ENCODE peak calls at places on chromosomes 7 and 10, in eight cellular contexts. M is fibroblast of lung, S is GM20000, F is HT1080, X is brain microvascular endothelial cell, B is NCI-H2081, C is mesendoderm, R is ascending aorta. Y is an unnamed sample.
A peak's percentile ranks its signal among the peaks of the same experiment; 100 is the strongest.

GRCh38 chr10:88913803-88914202 is 33.8 kb downstream of the STAMBPL1 start:
- DNase-seq in F (no peak), R (no peak), S (no peak), B (no peak), M (no peak), C (no peak), X (no peak), Y (no peak)

GRCh38 chr10:43320226-43320625 is 51.2 kb upstream of the FXYD4 start:
- DNase-seq in C (no peak), R (no peak), B (no peak), X (no peak), M (no peak), S (no peak), F (no peak), Y (no peak)

GRCh38 chr7:150971242-150972048 is 6.7 kb downstream of the KCNH2 start:
- DNase-seq in M (no peak), B (peak; percentile 82), C (no peak), R (no peak), F (no peak), X (no peak), S (no peak), Y (no peak)

GRCh38 chr10:112304460-112304859 is 21.3 kb downstream of the TECTB start:
- DNase-seq in B (no peak), S (no peak), X (no peak), C (no peak), M (no peak), F (no peak), R (no peak), Y (no peak)

GRCh38 chr7:117597755-117598154 is 117.9 kb downstream of the CFTR start:
- DNase-seq in R (no peak), B (no peak), S (peak; percentile 13), X (no peak), F (no peak), C (no peak), M (no peak), Y (no peak)

GRCh38 chr7:2478800-2479199 is 2.6 kb upstream of the GRIFIN start:
- DNase-seq in X (no peak), S (no peak), C (no peak), B (no peak), F (no peak), M (no peak), R (no peak), Y (no peak)

GRCh38 chr10:86964061-86964846 is 4.0 kb upstream of the ADIRF start:
- DNase-seq in X (no peak), F (no peak), S (no peak), C (no peak), R (no peak), M (no peak), B (no peak), Y (no peak)

GRCh38 chr10:28676297-28676967 is 889 bp upstream of the BAMBI start:
- DNase-seq in S (no peak), C (peak; percentile 97), B (no peak), X (no peak), R (no peak), F (no peak), M (no peak), Y (peak; percentile 53)

GRCh38 chr7:44077681-44078091 is 4.6 kb downstream of the POLM start:
- DNase-seq in X (no peak), F (no peak), C (no peak), M (no peak), S (no peak), B (no peak), R (no peak), Y (no peak)

GRCh38 chr10:97854735-97855134 is 5.1 kb downstream of the GOLGA7B start:
- DNase-seq in M (no peak), R (no peak), C (no peak), X (no peak), F (peak; percentile 44), S (no peak), B (no peak), Y (no peak)

GRCh38 chr7:158648787-158649186 is 55.8 kb downstream of the NCAPG2 start:
- DNase-seq in X (no peak), F (no peak), C (no peak), B (no peak), S (no peak), R (no peak), M (peak; percentile 40), Y (no peak)

GRCh38 chr7:82445226-82445625 is 1.6 kb upstream of the CACNA2D1 start:
- DNase-seq in F (no peak), B (peak; percentile 49), S (no peak), C (peak; percentile 3), X (no peak), M (no peak), R (no peak), Y (no peak)

GRCh38 chr7:137846588-137847417 is at the start of gene DGKI:
- DNase-seq in M (peak; percentile 33), S (peak; percentile 69), C (peak; percentile 64), X (no peak), B (peak; percentile 14), F (no peak), R (no peak), Y (peak; percentile 59)

GRCh38 chr10:96585726-96586418 is 940 bp downstream of the TM9SF3 start:
- DNase-seq in X (no peak), B (no peak), S (peak; percentile 25), R (no peak), M (no peak), F (no peak), C (no peak), Y (peak; percentile 25)

GRCh38 chr10:89563861-89564478 is 28.6 kb upstream of the SLC16A12 start:
- DNase-seq in M (peak; percentile 31), B (peak; percentile 21), C (peak; percentile 48), S (peak; percentile 51), F (peak; percentile 56), X (peak; percentile 43), R (no peak), Y (peak; percentile 65)

GRCh38 chr10:11201911-11202310 is 184.2 kb downstream of the CELF2 start:
- DNase-seq in R (no peak), S (no peak), F (no peak), M (no peak), X (no peak), C (no peak), B (no peak), Y (no peak)

GRCh38 chr7:51645707-51646298 is 329.2 kb upstream of the COBL start:
- DNase-seq in F (no peak), S (no peak), C (no peak), B (no peak), R (no peak), X (no peak), M (no peak), Y (no peak)

GRCh38 chr7:91249506-91250233 is 14.6 kb upstream of the FZD1 start:
- DNase-seq in F (peak; percentile 76), B (no peak), X (no peak), R (no peak), S (no peak), M (peak; percentile 76), C (peak; percentile 57), Y (peak; percentile 67)

GRCh38 chr7:22564511-22565045 is 64.6 kb upstream of the STEAP1B start:
- DNase-seq in M (peak; percentile 97), C (no peak), B (no peak), S (no peak), F (peak; percentile 98), R (no peak), X (peak; percentile 95), Y (peak; percentile 95)

GRCh38 chr10:44245601-44245938 is 139.3 kb downstream of the CXCL12 start:
- DNase-seq in X (peak; percentile 23), S (no peak), B (no peak), C (peak; percentile 86), M (peak; percentile 61), R (no peak), F (no peak), Y (peak; percentile 27)

GRCh38 chr10:117783698-117784395 is 241.3 kb downstream of the EMX2 start:
- DNase-seq in X (no peak), M (no peak), R (no peak), B (no peak), F (no peak), C (no peak), S (no peak), Y (no peak)

GRCh38 chr7:31858051-31858450 is 171.0 kb downstream of the PPP1R17 start:
- DNase-seq in S (no peak), B (no peak), X (no peak), C (no peak), F (peak; percentile 11), M (peak; percentile 7), R (no peak), Y (peak; percentile 30)

GRCh38 chr7:151091431-151091830 is 5.2 kb downstream of the AGAP3 start:
- DNase-seq in R (no peak), S (no peak), M (no peak), F (no peak), X (no peak), C (peak; percentile 70), B (no peak), Y (no peak)

GRCh38 chr10:93438796-93439253 is 43.3 kb downstream of the MYOF start:
- DNase-seq in M (peak; percentile 32), R (no peak), X (peak; percentile 24), C (peak; percentile 96), B (no peak), S (no peak), F (no peak), Y (peak; percentile 43)

GRCh38 chr10:25177754-25178135 is 2.9 kb downstream of the GPR158 start:
- DNase-seq in B (no peak), S (no peak), C (no peak), F (no peak), R (no peak), M (no peak), X (no peak), Y (no peak)

GRCh38 chr10:73096041-73096451 is 620 bp downstream of the P4HA1 start:
- DNase-seq in M (peak; percentile 71), R (no peak), F (peak; percentile 61), S (peak; percentile 58), B (no peak), X (peak; percentile 58), C (peak; percentile 92), Y (peak; percentile 82)

GRCh38 chr10:80459047-80459865 is 5.1 kb downstream of the TSPAN14 start:
- DNase-seq in X (no peak), B (no peak), S (peak; percentile 71), M (peak; percentile 88), C (peak; percentile 79), F (peak; percentile 93), R (peak; percentile 34), Y (peak; percentile 56)

GRCh38 chr10:75292794-75293455 is 57.2 kb upstream of the COMTD1 start:
- DNase-seq in B (no peak), S (no peak), C (no peak), F (no peak), R (no peak), X (no peak), M (no peak), Y (no peak)

GRCh38 chr10:100970076-100970913 is 991 bp downstream of the SEMA4G start:
- DNase-seq in X (no peak), C (peak; percentile 61), S (peak; percentile 65), B (no peak), M (no peak), R (no peak), F (no peak), Y (no peak)

GRCh38 chr10:106078796-106079576 is 1085.5 kb downstream of the SORCS1 start:
- DNase-seq in R (no peak), M (peak; percentile 24), X (peak; percentile 35), S (no peak), F (peak; percentile 45), B (no peak), C (peak; percentile 19), Y (peak; percentile 78)

GRCh38 chr7:145212050-145212449 is 376.2 kb upstream of the TPK1 start:
- DNase-seq in X (no peak), S (no peak), B (no peak), C (no peak), M (no peak), R (no peak), F (peak; percentile 34), Y (no peak)

GRCh38 chr7:298739-299138 is 8.8 kb downstream of the FOXL3 start:
- DNase-seq in R (no peak), B (no peak), F (no peak), S (no peak), M (no peak), X (no peak), C (no peak), Y (no peak)

GRCh38 chr7:5139998-5140397 is 50.0 kb upstream of the WIPI2 start:
- DNase-seq in C (peak; percentile 43), R (no peak), M (peak; percentile 3), X (peak; percentile 7), B (no peak), F (no peak), S (peak; percentile 52), Y (peak; percentile 9)

GRCh38 chr7:117375380-117375779 is 51.9 kb downstream of the ASZ1 start:
- DNase-seq in X (no peak), S (no peak), R (no peak), M (no peak), F (no peak), B (no peak), C (no peak), Y (no peak)

Y was measured in astrocyte of the hippocampus.